ENCODE peak calls at places on chromosomes 3 and 15, in four cellular contexts. S is esophagus squamous epithelium, Q is A549, H is ovary. O is an unnamed sample.

GRCh38 chr3:175193815-175194518 is 334.8 kb downstream of the NAALADL2 start:
- DNase-seq in H (no peak), S (no peak), Q (no peak), O (no peak)

GRCh38 chr15:89822951-89823701 is 8.5 kb upstream of the ANPEP start:
- DNase-seq in H (no peak), Q (no peak), S (no peak), O (no peak)

GRCh38 chr3:55880357-55880756 is 393.3 kb upstream of the WNT5A start:
- DNase-seq in H (no peak), S (no peak), Q (no peak), O (no peak)

GRCh38 chr3:42638339-42638842 is 15.1 kb upstream of the ZBTB47 start:
- DNase-seq in H (no peak), Q (no peak), S (no peak), O (no peak)

GRCh38 chr3:138359549-138360271 is 11.3 kb downstream of the MRAS start:
- DNase-seq in Q (no peak), S (no peak), H (no peak), O (no peak)

GRCh38 chr3:46114324-46114988 is 87.2 kb upstream of the XCR1 start:
- DNase-seq in Q (no peak), S (no peak), H (no peak), O (no peak)

GRCh38 chr3:49804141-49805041 is 1.3 kb downstream of the INKA1 start:
- DNase-seq in S (no peak), H (peak; percentile 54), Q (no peak), O (no peak)

GRCh38 chr3:72336821-72337479 is 511.3 kb downstream of the SHQ1 start:
- DNase-seq in Q (no peak), H (peak; percentile 97), S (no peak), O (peak; percentile 90)

GRCh38 chr15:98580577-98580976 is 67.8 kb upstream of the IGF1R start:
- DNase-seq in Q (no peak), H (no peak), S (no peak), O (no peak)

GRCh38 chr15:77670558-77671148 is 37.9 kb upstream of the LINGO1 start:
- DNase-seq in S (no peak), Q (no peak), H (no peak), O (no peak)

GRCh38 chr15:35545316-35545824 is 595 bp downstream of the DPH6 start:
- DNase-seq in Q (peak; percentile 5), H (peak; percentile 62), S (no peak), O (peak; percentile 25)

GRCh38 chr15:48638966-48639365 is 6.5 kb downstream of the FBN1 start:
- DNase-seq in H (no peak), S (no peak), Q (no peak), O (no peak)

GRCh38 chr3:188734395-188734794 is 437.4 kb upstream of the TPRG1 start:
- DNase-seq in S (no peak), H (no peak), Q (no peak), O (no peak)

GRCh38 chr15:67024322-67024997 is 40.9 kb upstream of the SMAD3 start:
- DNase-seq in Q (peak; percentile 94), S (peak; percentile 9), H (peak; percentile 74), O (peak; percentile 69)

GRCh38 chr3:160184655-160185054 is 40.6 kb upstream of the C3orf80 start:
- DNase-seq in H (no peak), Q (no peak), S (no peak), O (no peak)

DNA sequence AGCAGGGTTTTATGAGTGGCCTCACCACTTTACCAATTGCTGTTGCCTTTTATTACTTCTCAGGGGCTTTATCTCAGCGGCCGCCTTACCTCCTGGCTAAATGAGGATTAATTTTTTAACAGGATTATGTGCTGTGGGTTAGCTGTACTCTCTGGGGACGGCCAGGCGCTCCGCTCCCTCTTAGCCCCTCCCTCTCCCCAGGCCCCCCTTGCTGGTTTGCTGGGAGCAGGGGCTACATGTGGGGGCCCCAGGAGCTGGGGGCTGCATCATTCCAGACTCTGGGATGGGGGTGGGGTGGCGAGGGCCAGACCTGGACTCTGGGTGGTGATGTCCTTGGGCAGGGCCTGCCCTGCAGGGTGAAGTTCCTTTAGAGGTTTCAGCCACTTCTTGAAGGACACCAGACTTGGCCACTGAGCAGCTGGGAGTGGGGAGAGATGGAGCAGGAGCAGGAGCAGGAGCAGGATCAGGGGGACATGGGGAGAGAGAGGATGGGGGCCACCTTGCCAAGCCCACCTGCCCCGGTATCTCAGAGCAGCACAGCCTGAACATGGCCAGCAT is 196.1 kb downstream of the GOLGA6L6 start:
- DNase-seq in H (peak; percentile 33), Q (no peak), S (no peak), O (no peak)
- H3K9me3 ChIP-seq in H (peaks cover 9% of the 10 kb centered on the region), Q (peaks cover 78% of the 10 kb centered on the region), S (peaks cover 43% of the 10 kb centered on the region), O (no peaks in the 10 kb centered on the region)

DNA sequence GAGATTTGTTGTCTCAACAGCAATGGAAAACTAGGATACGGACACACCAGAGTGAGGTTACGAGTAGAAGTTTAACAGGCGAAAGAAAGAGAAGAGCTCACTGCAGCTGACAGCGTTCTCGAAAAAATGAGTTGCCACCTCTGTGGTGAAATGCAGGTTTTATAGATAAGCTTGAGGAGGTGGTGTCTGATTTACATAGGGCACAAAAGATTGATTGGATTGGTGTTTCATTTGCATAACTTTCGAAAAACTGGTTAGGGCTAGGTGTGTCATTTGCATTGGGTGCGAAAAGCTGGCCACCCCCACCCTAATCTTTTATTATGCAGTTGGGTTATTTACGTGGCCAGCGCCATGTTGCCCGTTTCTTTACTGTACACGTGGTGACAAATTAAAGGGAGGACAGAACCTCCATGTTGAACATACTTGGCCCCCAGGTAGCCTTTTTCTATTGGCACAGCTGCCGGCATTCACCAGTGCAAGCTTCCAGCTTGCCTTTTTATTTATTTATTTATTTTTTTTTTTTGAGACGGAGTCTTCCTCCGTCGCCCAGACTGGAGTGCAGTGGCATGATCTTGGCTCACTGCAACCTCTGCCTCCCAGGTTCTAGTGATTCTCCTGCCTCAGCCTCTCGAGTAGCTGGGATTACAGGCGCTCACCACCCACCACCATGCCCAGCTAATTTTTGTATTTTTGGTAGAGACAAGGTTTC is 8.3 kb downstream of the IFT122 start:
- DNase-seq in H (no peak), Q (no peak), S (no peak), O (no peak)
- TF ChIP-seq POLR2A in H (no peak), Q (no peak), S (no peak), O (no peak)

DNA sequence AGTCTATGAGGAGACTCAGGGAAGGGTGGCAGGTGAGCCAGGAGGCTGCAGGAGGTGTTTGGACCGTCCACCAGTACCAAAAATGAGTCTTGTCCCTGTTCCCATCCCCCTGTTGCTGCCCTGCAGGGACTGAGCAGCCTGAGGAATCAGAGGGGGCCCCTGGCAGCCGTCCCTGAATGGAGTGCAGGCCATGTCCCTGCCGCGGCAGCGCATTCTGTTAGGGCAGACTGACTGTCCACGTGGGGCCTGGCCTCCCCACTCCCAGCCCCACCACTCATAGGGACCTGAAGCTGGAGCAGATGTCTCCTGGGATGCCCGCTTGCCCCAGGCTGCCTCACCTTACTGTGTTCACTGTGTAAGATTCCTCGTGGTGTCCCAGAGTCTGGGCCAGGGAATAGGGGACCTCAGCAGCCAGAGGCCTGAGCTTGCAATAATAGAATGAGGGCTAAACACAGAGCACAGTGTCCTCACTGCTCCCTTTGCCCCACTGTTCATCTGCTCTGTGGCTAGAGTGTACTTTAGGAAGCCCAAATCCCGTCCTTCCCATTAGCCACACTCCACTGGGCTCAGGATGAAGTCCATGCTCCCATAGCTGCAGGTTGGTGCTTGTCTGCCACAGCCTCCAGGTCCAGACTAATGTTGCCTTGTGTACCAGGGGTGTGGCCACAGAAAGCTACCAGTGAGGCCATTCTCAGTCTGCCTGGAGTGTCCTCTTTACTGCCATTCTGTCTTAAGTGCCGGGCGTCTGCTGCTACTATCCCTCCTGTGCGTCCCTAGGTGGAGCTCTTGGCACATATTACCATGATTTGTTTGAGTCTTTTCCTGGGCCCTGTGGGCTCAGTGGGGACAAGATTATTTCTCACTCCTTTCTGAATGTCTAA is 63.2 kb downstream of the HCN4 start:
- DNase-seq in S (no peak), H (no peak), Q (peak; percentile 81), O (peak; percentile 21)
- H3K9me3 ChIP-seq in S (no peaks in the 10 kb centered on the region), H (no peaks in the 10 kb centered on the region), Q (no peaks in the 10 kb centered on the region), O (no peaks in the 10 kb centered on the region)

GRCh38 chr15:69414702-69415161 is 583 bp downstream of the KIF23 start:
- DNase-seq in Q (peak; percentile 78), H (peak; percentile 62), S (no peak), O (no peak)
- TF ChIP-seq POLR2A in Q (no peak), H (no peak), S (no peak), O (no peak)

GRCh38 chr15:46703871-46704637 is 1013.3 kb upstream of the SEMA6D start:
- DNase-seq in H (no peak), Q (no peak), S (no peak), O (no peak)
- H3K9me3 ChIP-seq in H (no peaks in the 10 kb centered on the region), Q (no peaks in the 10 kb centered on the region), S (peaks cover 5% of the 10 kb centered on the region), O (no peaks in the 10 kb centered on the region)

GRCh38 chr15:79916424-79916823 is 19.6 kb upstream of the MTHFS start:
- DNase-seq in Q (no peak), H (no peak), S (no peak), O (no peak)

GRCh38 chr15:79919749-79920511 is 23.1 kb upstream of the MTHFS start:
- DNase-seq in Q (no peak), S (no peak), H (no peak), O (no peak)

GRCh38 chr15:79914728-79915127 is 17.9 kb upstream of the MTHFS start:
- DNase-seq in H (no peak), S (no peak), Q (no peak), O (no peak)

GRCh38 chr15:79919090-79919748 is 22.4 kb upstream of the MTHFS start:
- DNase-seq in H (no peak), S (no peak), Q (no peak), O (no peak)

GRCh38 chr15:79918278-79918677 is 21.5 kb upstream of the MTHFS start:
- DNase-seq in H (no peak), S (no peak), Q (no peak), O (no peak)
- TF ChIP-seq POLR2A in H (no peak), S (no peak), Q (no peak), O (no peak)

DNA sequence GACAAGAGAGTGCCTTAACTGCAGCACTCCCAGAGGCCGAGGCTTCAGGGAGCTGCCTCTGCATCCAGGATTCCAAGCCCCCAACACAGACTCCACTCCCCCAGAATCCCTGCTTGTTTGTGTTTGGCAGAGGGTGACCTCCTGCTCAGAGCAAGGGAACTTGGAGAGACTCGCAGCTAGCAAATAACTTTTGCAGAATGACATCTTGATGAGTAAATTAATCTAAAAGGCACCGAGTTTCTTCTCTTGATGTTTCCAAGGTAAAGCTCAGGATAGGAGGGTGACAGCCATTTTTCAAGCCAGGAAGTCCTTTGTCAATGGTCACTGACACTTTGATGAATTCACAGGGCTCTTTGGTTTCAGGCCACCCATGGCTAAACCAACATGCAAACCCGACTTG is 523.0 kb downstream of the NTRK3 start:
- DNase-seq in S (no peak), H (no peak), Q (no peak), O (no peak)
- H3K9me3 ChIP-seq in S (no peaks in the 10 kb centered on the region), H (no peaks in the 10 kb centered on the region), Q (no peaks in the 10 kb centered on the region), O (no peaks in the 10 kb centered on the region)

DNA sequence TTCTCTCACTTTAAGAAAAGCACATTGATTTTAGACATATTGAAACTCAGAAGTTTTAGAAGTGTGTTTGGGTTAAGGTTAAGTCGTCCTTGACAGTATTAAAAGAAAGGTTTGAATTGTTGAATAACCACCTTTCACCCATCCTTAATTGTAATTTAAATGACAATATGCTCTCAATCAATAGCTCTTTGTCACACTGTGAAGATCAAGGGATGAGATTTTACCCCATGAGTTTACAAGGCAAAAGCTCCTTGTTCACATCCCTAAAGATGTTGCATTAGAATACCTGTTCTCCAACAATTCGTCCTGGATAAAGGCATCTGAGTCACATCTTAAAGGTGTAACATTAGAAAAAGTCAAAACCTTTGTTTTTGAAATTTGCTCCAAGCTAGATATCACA is 220.4 kb upstream of the MDFIC2 start:
- DNase-seq in Q (no peak), S (no peak), H (no peak), O (no peak)
- TF ChIP-seq POLR2A in Q (no peak), S (no peak), H (no peak), O (no peak)

O was measured in prostate gland.